ENCODE peak calls at places on chromosomes 11 and 22, in nine cellular contexts. One of them, this sample, is unnamed.

GRCh38 chr11:106399075-106399500 is 321.6 kb downstream of the AASDHPPT start:
- DNase-seq in anterior cingulate cortex: no peak
- DNase-seq in NCI-H446 treated with DMSO at 0.1 percent for 48 hours: peak
- DNase-seq in activated naive CD8-positive, alpha-beta T cell treated with anti-CD3 and anti-CD28 coated beads, Interleukin-2, amount 10 ng/mL, durations not matched to agents 7 days and 5 days: no peak
- DNase-seq in HAP-1: no peak
- DNase-seq in left cardiac atrium: peak
- DNase-seq in GM04504: peak
- DNase-seq in astrocyte of the spinal cord: peak
- DNase-seq in HCT116: peak
- DNase-seq in this sample: peak

GRCh38 chr11:46369458-46370152 is 11.9 kb upstream of the MDK start:
- DNase-seq in left cardiac atrium: peak
- DNase-seq in anterior cingulate cortex: no peak
- DNase-seq in GM04504: no peak
- DNase-seq in HCT116: peak
- DNase-seq in astrocyte of the spinal cord: peak
- DNase-seq in HAP-1: peak
- DNase-seq in activated naive CD8-positive, alpha-beta T cell treated with anti-CD3 and anti-CD28 coated beads, Interleukin-2, amount 10 ng/mL, durations not matched to agents 7 days and 5 days: peak
- DNase-seq in NCI-H446 treated with DMSO at 0.1 percent for 48 hours: peak
- DNase-seq in this sample: peak

GRCh38 chr11:112322173-112322813 is 61.6 kb upstream of the PLET1 start:
- DNase-seq in HAP-1: no peak
- DNase-seq in left cardiac atrium: no peak
- DNase-seq in activated naive CD8-positive, alpha-beta T cell treated with anti-CD3 and anti-CD28 coated beads, Interleukin-2, amount 10 ng/mL, durations not matched to agents 7 days and 5 days: no peak
- DNase-seq in NCI-H446 treated with DMSO at 0.1 percent for 48 hours: no peak
- DNase-seq in GM04504: no peak
- DNase-seq in anterior cingulate cortex: no peak
- DNase-seq in HCT116: no peak
- DNase-seq in astrocyte of the spinal cord: no peak
- DNase-seq in this sample: no peak

GRCh38 chr22:25053153-25053805 is 100.8 kb downstream of the KIAA1671 start:
- DNase-seq in NCI-H446 treated with DMSO at 0.1 percent for 48 hours: no peak
- DNase-seq in GM04504: no peak
- DNase-seq in anterior cingulate cortex: no peak
- DNase-seq in activated naive CD8-positive, alpha-beta T cell treated with anti-CD3 and anti-CD28 coated beads, Interleukin-2, amount 10 ng/mL, durations not matched to agents 7 days and 5 days: no peak
- DNase-seq in HCT116: no peak
- DNase-seq in HAP-1: no peak
- DNase-seq in left cardiac atrium: peak
- DNase-seq in astrocyte of the spinal cord: no peak
- DNase-seq in this sample: no peak

GRCh38 chr11:125170406-125171031 is 6.0 kb downstream of the PKNOX2 start:
- DNase-seq in anterior cingulate cortex: no peak
- DNase-seq in GM04504: no peak
- DNase-seq in HCT116: no peak
- DNase-seq in activated naive CD8-positive, alpha-beta T cell treated with anti-CD3 and anti-CD28 coated beads, Interleukin-2, amount 10 ng/mL, durations not matched to agents 7 days and 5 days: no peak
- DNase-seq in left cardiac atrium: peak
- DNase-seq in HAP-1: no peak
- DNase-seq in astrocyte of the spinal cord: peak
- DNase-seq in NCI-H446 treated with DMSO at 0.1 percent for 48 hours: peak
- DNase-seq in this sample: peak

GRCh38 chr11:83410605-83411565 is 124.7 kb upstream of the CCDC90B start:
- DNase-seq in GM04504: no peak
- DNase-seq in HAP-1: no peak
- DNase-seq in NCI-H446 treated with DMSO at 0.1 percent for 48 hours: no peak
- DNase-seq in activated naive CD8-positive, alpha-beta T cell treated with anti-CD3 and anti-CD28 coated beads, Interleukin-2, amount 10 ng/mL, durations not matched to agents 7 days and 5 days: no peak
- DNase-seq in anterior cingulate cortex: no peak
- DNase-seq in astrocyte of the spinal cord: no peak
- DNase-seq in HCT116: no peak
- DNase-seq in left cardiac atrium: no peak
- DNase-seq in this sample: no peak

GRCh38 chr11:130720232-130720787 is 196.0 kb downstream of the SNX19 start:
- DNase-seq in activated naive CD8-positive, alpha-beta T cell treated with anti-CD3 and anti-CD28 coated beads, Interleukin-2, amount 10 ng/mL, durations not matched to agents 7 days and 5 days: no peak
- DNase-seq in HCT116: no peak
- DNase-seq in NCI-H446 treated with DMSO at 0.1 percent for 48 hours: no peak
- DNase-seq in anterior cingulate cortex: no peak
- DNase-seq in HAP-1: no peak
- DNase-seq in left cardiac atrium: no peak
- DNase-seq in GM04504: no peak
- DNase-seq in astrocyte of the spinal cord: no peak
- DNase-seq in this sample: no peak

GRCh38 chr11:65504671-65505433 is 6.0 kb downstream of the MALAT1 start:
- DNase-seq in GM04504: no peak
- DNase-seq in HAP-1: no peak
- DNase-seq in activated naive CD8-positive, alpha-beta T cell treated with anti-CD3 and anti-CD28 coated beads, Interleukin-2, amount 10 ng/mL, durations not matched to agents 7 days and 5 days: no peak
- DNase-seq in anterior cingulate cortex: no peak
- DNase-seq in astrocyte of the spinal cord: peak
- DNase-seq in NCI-H446 treated with DMSO at 0.1 percent for 48 hours: peak
- DNase-seq in left cardiac atrium: no peak
- DNase-seq in HCT116: no peak
- DNase-seq in this sample: peak

GRCh38 chr11:91857194-91857593 is 367.4 kb upstream of the FAT3 start:
- DNase-seq in GM04504: no peak
- DNase-seq in NCI-H446 treated with DMSO at 0.1 percent for 48 hours: no peak
- DNase-seq in HCT116: no peak
- DNase-seq in astrocyte of the spinal cord: no peak
- DNase-seq in HAP-1: no peak
- DNase-seq in activated naive CD8-positive, alpha-beta T cell treated with anti-CD3 and anti-CD28 coated beads, Interleukin-2, amount 10 ng/mL, durations not matched to agents 7 days and 5 days: no peak
- DNase-seq in anterior cingulate cortex: no peak
- DNase-seq in left cardiac atrium: no peak
- DNase-seq in this sample: no peak

GRCh38 chr22:44523981-44524759 is 26.1 kb upstream of the RTL6 start:
- DNase-seq in GM04504: peak
- DNase-seq in HAP-1: no peak
- DNase-seq in NCI-H446 treated with DMSO at 0.1 percent for 48 hours: no peak
- DNase-seq in anterior cingulate cortex: no peak
- DNase-seq in left cardiac atrium: peak
- DNase-seq in activated naive CD8-positive, alpha-beta T cell treated with anti-CD3 and anti-CD28 coated beads, Interleukin-2, amount 10 ng/mL, durations not matched to agents 7 days and 5 days: no peak
- DNase-seq in HCT116: no peak
- DNase-seq in astrocyte of the spinal cord: peak
- DNase-seq in this sample: peak

GRCh38 chr11:109421981-109422590 is at the start of gene C11orf87:
- DNase-seq in left cardiac atrium: peak
- DNase-seq in activated naive CD8-positive, alpha-beta T cell treated with anti-CD3 and anti-CD28 coated beads, Interleukin-2, amount 10 ng/mL, durations not matched to agents 7 days and 5 days: no peak
- DNase-seq in astrocyte of the spinal cord: peak
- DNase-seq in anterior cingulate cortex: no peak
- DNase-seq in HAP-1: no peak
- DNase-seq in HCT116: no peak
- DNase-seq in GM04504: no peak
- DNase-seq in NCI-H446 treated with DMSO at 0.1 percent for 48 hours: no peak
- DNase-seq in this sample: peak

GRCh38 chr11:121464352-121464946 is 11.7 kb upstream of the SORL1-AS1 start:
- DNase-seq in astrocyte of the spinal cord: peak
- DNase-seq in GM04504: peak
- DNase-seq in left cardiac atrium: peak
- DNase-seq in NCI-H446 treated with DMSO at 0.1 percent for 48 hours: peak
- DNase-seq in activated naive CD8-positive, alpha-beta T cell treated with anti-CD3 and anti-CD28 coated beads, Interleukin-2, amount 10 ng/mL, durations not matched to agents 7 days and 5 days: peak
- DNase-seq in HCT116: peak
- DNase-seq in anterior cingulate cortex: peak
- DNase-seq in HAP-1: no peak
- DNase-seq in this sample: peak

GRCh38 chr11:62245271-62245753 is 3.3 kb downstream of the SCGB1D2 start:
- DNase-seq in GM04504: peak
- DNase-seq in astrocyte of the spinal cord: peak
- DNase-seq in anterior cingulate cortex: no peak
- DNase-seq in HAP-1: peak
- DNase-seq in activated naive CD8-positive, alpha-beta T cell treated with anti-CD3 and anti-CD28 coated beads, Interleukin-2, amount 10 ng/mL, durations not matched to agents 7 days and 5 days: peak
- DNase-seq in NCI-H446 treated with DMSO at 0.1 percent for 48 hours: no peak
- DNase-seq in left cardiac atrium: no peak
- DNase-seq in HCT116: no peak
- DNase-seq in this sample: peak

GRCh38 chr11:7582338-7582985 is 68.7 kb downstream of the PPFIBP2 start:
- DNase-seq in HCT116: no peak
- DNase-seq in activated naive CD8-positive, alpha-beta T cell treated with anti-CD3 and anti-CD28 coated beads, Interleukin-2, amount 10 ng/mL, durations not matched to agents 7 days and 5 days: no peak
- DNase-seq in anterior cingulate cortex: no peak
- DNase-seq in HAP-1: no peak
- DNase-seq in GM04504: no peak
- DNase-seq in left cardiac atrium: no peak
- DNase-seq in NCI-H446 treated with DMSO at 0.1 percent for 48 hours: no peak
- DNase-seq in astrocyte of the spinal cord: no peak
- DNase-seq in this sample: no peak

GRCh38 chr22:30159561-30160353 is 79.5 kb downstream of the HORMAD2 start:
- DNase-seq in NCI-H446 treated with DMSO at 0.1 percent for 48 hours: no peak
- DNase-seq in left cardiac atrium: peak
- DNase-seq in activated naive CD8-positive, alpha-beta T cell treated with anti-CD3 and anti-CD28 coated beads, Interleukin-2, amount 10 ng/mL, durations not matched to agents 7 days and 5 days: no peak
- DNase-seq in anterior cingulate cortex: no peak
- DNase-seq in GM04504: peak
- DNase-seq in HAP-1: no peak
- DNase-seq in astrocyte of the spinal cord: peak
- DNase-seq in HCT116: no peak
- DNase-seq in this sample: peak

GRCh38 chr11:111410951-111411350 is 31.9 kb upstream of the POU2AF1 start:
- DNase-seq in activated naive CD8-positive, alpha-beta T cell treated with anti-CD3 and anti-CD28 coated beads, Interleukin-2, amount 10 ng/mL, durations not matched to agents 7 days and 5 days: no peak
- DNase-seq in NCI-H446 treated with DMSO at 0.1 percent for 48 hours: no peak
- DNase-seq in HCT116: no peak
- DNase-seq in HAP-1: no peak
- DNase-seq in astrocyte of the spinal cord: no peak
- DNase-seq in left cardiac atrium: no peak
- DNase-seq in GM04504: no peak
- DNase-seq in anterior cingulate cortex: no peak
- DNase-seq in this sample: no peak

GRCh38 chr11:57476883-57477506 is 16.7 kb downstream of the RTN4RL2 start:
- DNase-seq in left cardiac atrium: no peak
- DNase-seq in HAP-1: no peak
- DNase-seq in anterior cingulate cortex: no peak
- DNase-seq in NCI-H446 treated with DMSO at 0.1 percent for 48 hours: no peak
- DNase-seq in activated naive CD8-positive, alpha-beta T cell treated with anti-CD3 and anti-CD28 coated beads, Interleukin-2, amount 10 ng/mL, durations not matched to agents 7 days and 5 days: no peak
- DNase-seq in astrocyte of the spinal cord: no peak
- DNase-seq in GM04504: no peak
- DNase-seq in HCT116: no peak
- DNase-seq in this sample: peak

GRCh38 chr11:65880844-65881421 is 1.3 kb downstream of the CTSW start:
- DNase-seq in activated naive CD8-positive, alpha-beta T cell treated with anti-CD3 and anti-CD28 coated beads, Interleukin-2, amount 10 ng/mL, durations not matched to agents 7 days and 5 days: no peak
- DNase-seq in astrocyte of the spinal cord: no peak
- DNase-seq in HCT116: no peak
- DNase-seq in NCI-H446 treated with DMSO at 0.1 percent for 48 hours: no peak
- DNase-seq in HAP-1: no peak
- DNase-seq in anterior cingulate cortex: no peak
- DNase-seq in GM04504: no peak
- DNase-seq in left cardiac atrium: peak
- DNase-seq in this sample: no peak

GRCh38 chr11:95296165-95296564 is 65.2 kb upstream of the SESN3 start:
- DNase-seq in NCI-H446 treated with DMSO at 0.1 percent for 48 hours: no peak
- DNase-seq in activated naive CD8-positive, alpha-beta T cell treated with anti-CD3 and anti-CD28 coated beads, Interleukin-2, amount 10 ng/mL, durations not matched to agents 7 days and 5 days: no peak
- DNase-seq in GM04504: no peak
- DNase-seq in astrocyte of the spinal cord: peak
- DNase-seq in anterior cingulate cortex: no peak
- DNase-seq in HAP-1: no peak
- DNase-seq in left cardiac atrium: peak
- DNase-seq in HCT116: no peak
- DNase-seq in this sample: no peak

GRCh38 chr11:27930946-27931345 is 177.0 kb downstream of the KIF18A start:
- DNase-seq in anterior cingulate cortex: no peak
- DNase-seq in GM04504: no peak
- DNase-seq in astrocyte of the spinal cord: no peak
- DNase-seq in left cardiac atrium: no peak
- DNase-seq in HCT116: no peak
- DNase-seq in activated naive CD8-positive, alpha-beta T cell treated with anti-CD3 and anti-CD28 coated beads, Interleukin-2, amount 10 ng/mL, durations not matched to agents 7 days and 5 days: no peak
- DNase-seq in NCI-H446 treated with DMSO at 0.1 percent for 48 hours: no peak
- DNase-seq in HAP-1: no peak
- DNase-seq in this sample: no peak

GRCh38 chr11:59818572-59818971 is 8.0 kb upstream of the MRPL16 start:
- DNase-seq in astrocyte of the spinal cord: no peak
- DNase-seq in GM04504: no peak
- DNase-seq in activated naive CD8-positive, alpha-beta T cell treated with anti-CD3 and anti-CD28 coated beads, Interleukin-2, amount 10 ng/mL, durations not matched to agents 7 days and 5 days: no peak
- DNase-seq in HCT116: no peak
- DNase-seq in left cardiac atrium: no peak
- DNase-seq in HAP-1: no peak
- DNase-seq in NCI-H446 treated with DMSO at 0.1 percent for 48 hours: no peak
- DNase-seq in anterior cingulate cortex: no peak
- DNase-seq in this sample: no peak

GRCh38 chr11:66543263-66544107 is 2.4 kb downstream of the ZDHHC24 start:
- DNase-seq in left cardiac atrium: peak
- DNase-seq in astrocyte of the spinal cord: peak
- DNase-seq in NCI-H446 treated with DMSO at 0.1 percent for 48 hours: no peak
- DNase-seq in activated naive CD8-positive, alpha-beta T cell treated with anti-CD3 and anti-CD28 coated beads, Interleukin-2, amount 10 ng/mL, durations not matched to agents 7 days and 5 days: peak
- DNase-seq in anterior cingulate cortex: no peak
- DNase-seq in HAP-1: peak
- DNase-seq in GM04504: peak
- DNase-seq in HCT116: no peak
- DNase-seq in this sample: peak

GRCh38 chr11:125263268-125263790 is 98.8 kb downstream of the PKNOX2 start:
- DNase-seq in astrocyte of the spinal cord: peak
- DNase-seq in anterior cingulate cortex: peak
- DNase-seq in HCT116: no peak
- DNase-seq in left cardiac atrium: peak
- DNase-seq in activated naive CD8-positive, alpha-beta T cell treated with anti-CD3 and anti-CD28 coated beads, Interleukin-2, amount 10 ng/mL, durations not matched to agents 7 days and 5 days: no peak
- DNase-seq in HAP-1: peak
- DNase-seq in NCI-H446 treated with DMSO at 0.1 percent for 48 hours: no peak
- DNase-seq in GM04504: peak
- DNase-seq in this sample: peak

GRCh38 chr11:118928870-118929495 is 3.3 kb upstream of the BCL9L start:
- DNase-seq in activated naive CD8-positive, alpha-beta T cell treated with anti-CD3 and anti-CD28 coated beads, Interleukin-2, amount 10 ng/mL, durations not matched to agents 7 days and 5 days: peak
- DNase-seq in astrocyte of the spinal cord: peak
- DNase-seq in left cardiac atrium: no peak
- DNase-seq in HAP-1: peak
- DNase-seq in NCI-H446 treated with DMSO at 0.1 percent for 48 hours: peak
- DNase-seq in HCT116: no peak
- DNase-seq in GM04504: no peak
- DNase-seq in anterior cingulate cortex: peak
- DNase-seq in this sample: peak

GRCh38 chr22:32883131-32883530 is 81.6 kb downstream of the TIMP3 start:
- DNase-seq in left cardiac atrium: no peak
- DNase-seq in astrocyte of the spinal cord: no peak
- DNase-seq in HAP-1: no peak
- DNase-seq in anterior cingulate cortex: no peak
- DNase-seq in HCT116: no peak
- DNase-seq in GM04504: no peak
- DNase-seq in NCI-H446 treated with DMSO at 0.1 percent for 48 hours: no peak
- DNase-seq in activated naive CD8-positive, alpha-beta T cell treated with anti-CD3 and anti-CD28 coated beads, Interleukin-2, amount 10 ng/mL, durations not matched to agents 7 days and 5 days: no peak
- DNase-seq in this sample: no peak

GRCh38 chr22:21628386-21629261 is 1.2 kb downstream of the YDJC start:
- DNase-seq in astrocyte of the spinal cord: no peak
- DNase-seq in HCT116: no peak
- DNase-seq in left cardiac atrium: no peak
- DNase-seq in anterior cingulate cortex: no peak
- DNase-seq in NCI-H446 treated with DMSO at 0.1 percent for 48 hours: no peak
- DNase-seq in activated naive CD8-positive, alpha-beta T cell treated with anti-CD3 and anti-CD28 coated beads, Interleukin-2, amount 10 ng/mL, durations not matched to agents 7 days and 5 days: no peak
- DNase-seq in HAP-1: no peak
- DNase-seq in GM04504: no peak
- DNase-seq in this sample: no peak

GRCh38 chr11:46351606-46352005 is 4.3 kb downstream of the DGKZ start:
- DNase-seq in HCT116: no peak
- DNase-seq in GM04504: no peak
- DNase-seq in HAP-1: no peak
- DNase-seq in activated naive CD8-positive, alpha-beta T cell treated with anti-CD3 and anti-CD28 coated beads, Interleukin-2, amount 10 ng/mL, durations not matched to agents 7 days and 5 days: no peak
- DNase-seq in anterior cingulate cortex: no peak
- DNase-seq in left cardiac atrium: no peak
- DNase-seq in astrocyte of the spinal cord: no peak
- DNase-seq in NCI-H446 treated with DMSO at 0.1 percent for 48 hours: no peak
- DNase-seq in this sample: no peak

GRCh38 chr22:46129390-46130041 is 20.8 kb upstream of the PPARA start:
- DNase-seq in NCI-H446 treated with DMSO at 0.1 percent for 48 hours: no peak
- DNase-seq in GM04504: no peak
- DNase-seq in activated naive CD8-positive, alpha-beta T cell treated with anti-CD3 and anti-CD28 coated beads, Interleukin-2, amount 10 ng/mL, durations not matched to agents 7 days and 5 days: no peak
- DNase-seq in astrocyte of the spinal cord: no peak
- DNase-seq in anterior cingulate cortex: no peak
- DNase-seq in left cardiac atrium: peak
- DNase-seq in HAP-1: no peak
- DNase-seq in HCT116: no peak
- DNase-seq in this sample: no peak

GRCh38 chr11:69355346-69355940 is 61.5 kb downstream of the MYEOV start:
- DNase-seq in GM04504: no peak
- DNase-seq in HCT116: no peak
- DNase-seq in NCI-H446 treated with DMSO at 0.1 percent for 48 hours: no peak
- DNase-seq in activated naive CD8-positive, alpha-beta T cell treated with anti-CD3 and anti-CD28 coated beads, Interleukin-2, amount 10 ng/mL, durations not matched to agents 7 days and 5 days: no peak
- DNase-seq in HAP-1: no peak
- DNase-seq in astrocyte of the spinal cord: no peak
- DNase-seq in left cardiac atrium: no peak
- DNase-seq in anterior cingulate cortex: no peak
- DNase-seq in this sample: no peak

GRCh38 chr22:40396882-40397281 is 26.5 kb downstream of the SGSM3 start:
- DNase-seq in astrocyte of the spinal cord: peak
- DNase-seq in activated naive CD8-positive, alpha-beta T cell treated with anti-CD3 and anti-CD28 coated beads, Interleukin-2, amount 10 ng/mL, durations not matched to agents 7 days and 5 days: no peak
- DNase-seq in HAP-1: peak
- DNase-seq in GM04504: no peak
- DNase-seq in left cardiac atrium: no peak
- DNase-seq in HCT116: no peak
- DNase-seq in anterior cingulate cortex: no peak
- DNase-seq in NCI-H446 treated with DMSO at 0.1 percent for 48 hours: peak
- DNase-seq in this sample: peak

GRCh38 chr11:120331301-120331966 is 4.8 kb upstream of the ARHGEF12 start:
- DNase-seq in astrocyte of the spinal cord: peak
- DNase-seq in anterior cingulate cortex: no peak
- DNase-seq in HAP-1: no peak
- DNase-seq in GM04504: no peak
- DNase-seq in HCT116: no peak
- DNase-seq in NCI-H446 treated with DMSO at 0.1 percent for 48 hours: no peak
- DNase-seq in left cardiac atrium: no peak
- DNase-seq in activated naive CD8-positive, alpha-beta T cell treated with anti-CD3 and anti-CD28 coated beads, Interleukin-2, amount 10 ng/mL, durations not matched to agents 7 days and 5 days: no peak
- DNase-seq in this sample: peak